ENCODE peak calls at places on chromosomes 7 and 10, in eight cellular contexts. Z, B, U, P, D, O, Y and L are unnamed samples.

GRCh38 chr7:24750441-24751055 is 6.7 kb downstream of the GSDME start:
- DNase-seq in Y (peak), P (no peak), O (no peak), Z (no peak), D (no peak), U (no peak), B (no peak), L (no peak)

GRCh38 chr10:78729366-78729765 is 339.4 kb upstream of the ZMIZ1 start:
- DNase-seq in P (peak), Z (no peak), D (no peak), Y (no peak), O (no peak), U (no peak), B (no peak), L (no peak)

GRCh38 chr10:71239131-71239915 is 27.0 kb downstream of the UNC5B start:
- DNase-seq in Y (no peak), D (no peak), P (no peak), U (no peak), O (no peak), Z (no peak), B (no peak), L (no peak)

GRCh38 chr7:101596898-101597297 is 32.2 kb downstream of the MYL10 start:
- DNase-seq in Y (no peak), B (no peak), U (no peak), D (no peak), O (no peak), Z (no peak), P (no peak), L (no peak)

GRCh38 chr7:141161959-141162547 is 88.2 kb downstream of the TMEM178B start:
- DNase-seq in U (no peak), Y (no peak), B (no peak), P (no peak), D (no peak), O (no peak), Z (peak), L (no peak)

GRCh38 chr10:120963053-120963533 is 111.9 kb downstream of the WDR11 start:
- DNase-seq in P (peak), D (no peak), B (no peak), O (no peak), U (no peak), Y (no peak), Z (no peak), L (no peak)

GRCh38 chr7:37311282-37311868 is 137.3 kb downstream of the ELMO1 start:
- DNase-seq in Y (peak), D (no peak), B (no peak), Z (no peak), O (no peak), P (no peak), U (no peak), L (no peak)

GRCh38 chr10:121168513-121169216 is 317.5 kb downstream of the WDR11 start:
- DNase-seq in Z (no peak), D (no peak), Y (no peak), P (no peak), O (peak), U (no peak), B (no peak), L (no peak)

GRCh38 chr10:126908225-126908624 is 3.0 kb downstream of the DOCK1 start:
- DNase-seq in U (no peak), Y (peak), P (no peak), Z (no peak), O (no peak), B (no peak), D (no peak), L (no peak)

GRCh38 chr7:139895141-139895829 is 66.2 kb downstream of the TBXAS1 start:
- DNase-seq in O (no peak), B (no peak), Z (no peak), D (no peak), P (peak), Y (no peak), U (no peak), L (no peak)

GRCh38 chr10:110833234-110833940 is 38.3 kb upstream of the PDCD4 start:
- DNase-seq in U (no peak), Y (no peak), B (peak), Z (no peak), P (no peak), D (no peak), O (peak), L (no peak)

GRCh38 chr7:133344275-133344674 is 91.4 kb downstream of the EXOC4 start:
- DNase-seq in O (no peak), Z (no peak), U (no peak), B (no peak), Y (peak), D (no peak), P (no peak), L (no peak)

GRCh38 chr7:66505531-66506451 is 122.9 kb upstream of the KCTD7 start:
- DNase-seq in O (peak), U (no peak), D (no peak), Y (no peak), Z (no peak), B (peak), P (no peak), L (no peak)

GRCh38 chr7:91556956-91557650 is 292.9 kb downstream of the FZD1 start:
- DNase-seq in P (no peak), Z (no peak), D (no peak), B (no peak), Y (no peak), U (no peak), O (no peak), L (no peak)

GRCh38 chr10:28842321-28842720 is 165.0 kb downstream of the BAMBI start:
- DNase-seq in P (no peak), O (no peak), Y (peak), Z (no peak), U (no peak), D (peak), B (no peak), L (no peak)

GRCh38 chr7:157396316-157397035 is 59.7 kb downstream of the DNAJB6 start:
- DNase-seq in O (no peak), Z (no peak), Y (no peak), D (no peak), B (peak), U (no peak), P (no peak), L (no peak)

GRCh38 chr10:30671011-30671616 is 41.6 kb upstream of the LYZL2 start:
- DNase-seq in U (peak), B (no peak), Z (peak), P (no peak), O (no peak), Y (peak), D (peak), L (peak)

GRCh38 chr10:72588266-72588665 is 37.6 kb downstream of the MICU1 start:
- DNase-seq in Z (no peak), U (no peak), B (no peak), O (no peak), Y (peak), P (no peak), D (no peak), L (no peak)

GRCh38 chr7:139321071-139321745 is 19.9 kb upstream of the FMC1 start:
- DNase-seq in P (no peak), D (no peak), U (no peak), B (no peak), O (no peak), Y (peak), Z (no peak), L (no peak)

GRCh38 chr7:44196450-44196872 is 4.3 kb upstream of the YKT6 start:
- DNase-seq in P (no peak), Z (peak), O (no peak), U (peak), Y (peak), B (peak), D (peak), L (no peak)

GRCh38 chr7:47552631-47553030 is 29.3 kb downstream of the TNS3 start:
- DNase-seq in D (no peak), B (no peak), P (no peak), O (peak), Z (no peak), U (no peak), Y (peak), L (no peak)

GRCh38 chr7:34841326-34841725 is 183.3 kb downstream of the NPSR1 start:
- DNase-seq in Z (no peak), D (no peak), B (no peak), O (no peak), P (no peak), U (no peak), Y (no peak), L (no peak)

GRCh38 chr7:34091330-34091917 is 186.1 kb downstream of the BMPER start:
- DNase-seq in Z (peak), D (no peak), Y (peak), P (no peak), B (no peak), U (peak), O (peak), L (no peak)

DNA sequence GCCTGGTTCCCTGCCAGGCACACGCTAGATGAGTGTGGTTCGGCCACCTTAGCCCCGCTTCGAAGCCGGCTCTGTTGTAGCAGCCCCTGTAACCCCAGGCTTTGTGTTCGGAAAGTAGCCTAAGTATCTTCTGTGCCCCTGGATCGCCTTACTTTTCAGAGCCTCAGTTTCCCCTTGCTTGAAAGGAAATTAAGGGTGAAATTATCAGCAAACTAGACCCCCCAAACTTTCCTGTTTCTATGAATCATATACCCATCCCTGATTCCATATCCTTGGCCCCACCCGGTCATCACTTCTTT is 312 bp downstream of the PDCD11 start:
- DNase-seq in Y (no peak), Z (no peak), O (no peak), D (no peak), P (no peak), B (no peak), U (no peak), L (no peak)
- TF ChIP-seq CTCF in Y (no peak), Z (no peak), O (no peak), D (no peak), P (no peak), B (no peak), U (no peak), L (no peak)

GRCh38 chr10:122213766-122214165 is 57.3 kb upstream of the BTBD16 start:
- DNase-seq in O (no peak), Y (no peak), D (no peak), P (no peak), Z (no peak), U (no peak), B (no peak), L (no peak)
- TF ChIP-seq CTCF in O (no peak), Y (no peak), D (peak), P (no peak), Z (no peak), U (no peak), B (no peak), L (no peak)

GRCh38 chr7:79137942-79138341 is 315.5 kb downstream of the MAGI2 start:
- DNase-seq in B (no peak), Y (peak), P (no peak), D (no peak), O (no peak), U (no peak), Z (no peak), L (no peak)
- TF ChIP-seq CTCF in B (no peak), Y (no peak), P (no peak), D (no peak), O (no peak), U (no peak), Z (no peak), L (no peak)

GRCh38 chr7:99616359-99617186 is at the start of gene ZSCAN25:
- DNase-seq in O (peak), Z (peak), P (peak), Y (peak), D (peak), B (peak), U (peak), L (peak)
- TF ChIP-seq CTCF in O (no peak), Z (no peak), P (no peak), Y (peak), D (peak), B (no peak), U (peak), L (peak)